ENCODE peak calls at places on chromosomes 11 and 22, in ten cellular contexts. O, N, P, E, U, B, J, G, M and K are unnamed samples.

GRCh38 chr11:69881467-69882269 is 62.5 kb upstream of the FGF3 start:
- DNase-seq in B (no peak), O (no peak), U (no peak), N (no peak), P (no peak), J (peak; percentile 75), G (no peak), M (no peak), E (no peak), K (no peak)

GRCh38 chr22:46896568-46897245 is 134.3 kb downstream of the TBC1D22A start:
- DNase-seq in M (no peak), U (no peak), O (no peak), J (no peak), E (no peak), N (no peak), B (no peak), P (no peak), G (no peak), K (no peak)

GRCh38 chr11:72072348-72072747 is 8.0 kb downstream of the NUMA1 start:
- DNase-seq in O (peak; percentile 33), M (no peak), N (no peak), P (no peak), J (peak; percentile 21), U (no peak), B (no peak), G (no peak), E (no peak), K (no peak)

GRCh38 chr11:78332174-78332866 is 85.3 kb downstream of the GAB2 start:
- DNase-seq in M (no peak), O (no peak), U (no peak), G (no peak), J (no peak), E (no peak), N (no peak), B (no peak), P (no peak), K (no peak)

GRCh38 chr11:122105009-122105828 is 10.8 kb downstream of the BLID start:
- DNase-seq in P (no peak), E (no peak), N (no peak), G (no peak), B (no peak), J (peak; percentile 24), O (no peak), U (peak; percentile 43), M (no peak), K (no peak)

GRCh38 chr11:129846508-129847335 is 31.1 kb downstream of the TMEM45B start:
- DNase-seq in G (no peak), J (no peak), O (peak; percentile 36), B (no peak), U (no peak), N (peak; percentile 24), P (no peak), M (no peak), E (no peak), K (no peak)

GRCh38 chr11:6599884-6600390 is 3.5 kb downstream of the RRP8 start:
- DNase-seq in E (peak; percentile 53), O (no peak), U (no peak), P (no peak), N (no peak), J (no peak), G (peak; percentile 1), B (no peak), M (no peak), K (no peak)

GRCh38 chr11:117809236-117810055 is 12.4 kb upstream of the DSCAML1 start:
- DNase-seq in P (no peak), U (peak; percentile 62), M (no peak), O (peak; percentile 70), B (peak; percentile 67), J (peak; percentile 87), G (peak; percentile 56), E (peak; percentile 83), N (peak; percentile 78), K (no peak)

GRCh38 chr11:113147249-113147648 is 167.1 kb upstream of the TTC12 start:
- DNase-seq in E (no peak), G (no peak), P (no peak), M (no peak), B (no peak), U (peak; percentile 89), N (no peak), O (no peak), J (peak; percentile 67), K (no peak)

GRCh38 chr11:130979386-130979972 is 63.2 kb upstream of the SNX19 start:
- DNase-seq in P (no peak), G (no peak), E (no peak), M (no peak), N (no peak), B (peak; percentile 3), U (no peak), J (peak; percentile 69), O (no peak), K (no peak)

GRCh38 chr22:49243965-49244364 is 583.7 kb downstream of the BRD1 start:
- DNase-seq in P (no peak), N (no peak), O (no peak), J (no peak), G (no peak), B (no peak), U (no peak), E (peak; percentile 28), M (no peak), K (peak; percentile 29)

GRCh38 chr11:125679397-125679796 is 1.2 kb downstream of the ACRV1 start:
- DNase-seq in M (no peak), P (no peak), O (no peak), N (no peak), B (no peak), J (no peak), G (no peak), U (no peak), E (no peak), K (no peak)

GRCh38 chr11:69416746-69417145 is 64.7 kb upstream of the LINC01488 start:
- DNase-seq in O (no peak), E (no peak), J (no peak), M (no peak), U (no peak), G (no peak), B (no peak), N (no peak), P (no peak), K (no peak)

GRCh38 chr11:96019810-96020747 is 96.2 kb upstream of the MTMR2 start:
- DNase-seq in O (no peak), G (no peak), M (no peak), U (no peak), B (no peak), P (no peak), E (no peak), N (no peak), J (no peak), K (no peak)

GRCh38 chr22:19958083-19959042 is 16.7 kb upstream of the TXNRD2 start:
- DNase-seq in M (no peak), N (no peak), O (no peak), J (no peak), P (no peak), B (no peak), U (no peak), E (no peak), G (no peak), K (no peak)

GRCh38 chr22:27995801-27996528 is 76.9 kb upstream of the PITPNB start:
- DNase-seq in B (no peak), O (peak; percentile 29), G (no peak), U (no peak), M (no peak), N (peak; percentile 6), E (no peak), P (no peak), J (no peak), K (no peak)

GRCh38 chr11:63698976-63699733 is 17.9 kb downstream of the RTN3 start:
- DNase-seq in B (no peak), O (no peak), J (peak; percentile 4), E (no peak), P (no peak), M (no peak), U (no peak), N (peak; percentile 18), G (no peak), K (no peak)

GRCh38 chr11:122103366-122103765 is 12.6 kb downstream of the BLID start:
- DNase-seq in P (no peak), U (no peak), J (no peak), M (no peak), G (no peak), N (no peak), B (no peak), O (no peak), E (no peak), K (no peak)

GRCh38 chr11:3879967-3880542 is 24.6 kb downstream of the STIM1 start:
- DNase-seq in G (no peak), M (no peak), B (no peak), J (no peak), N (no peak), O (peak; percentile 40), P (no peak), E (no peak), U (no peak), K (peak; percentile 79)

GRCh38 chr22:20062766-20063083 is 17.3 kb upstream of the DGCR8 start:
- DNase-seq in G (no peak), N (no peak), J (no peak), P (no peak), O (no peak), M (no peak), E (no peak), B (no peak), U (no peak), K (no peak)

GRCh38 chr11:3865388-3866193 is 10.1 kb downstream of the STIM1 start:
- DNase-seq in E (no peak), M (no peak), U (no peak), B (no peak), G (peak; percentile 20), O (no peak), N (no peak), P (no peak), J (no peak), K (no peak)

GRCh38 chr11:18907391-18907790 is 31.8 kb downstream of the MRGPRX1 start:
- DNase-seq in P (no peak), N (no peak), U (no peak), E (no peak), M (no peak), B (no peak), J (no peak), O (no peak), G (no peak), K (no peak)

GRCh38 chr22:37015587-37015878 is 3.7 kb downstream of the TST start:
- DNase-seq in P (no peak), E (no peak), B (no peak), O (no peak), N (peak; percentile 45), G (no peak), M (no peak), J (no peak), U (no peak), K (no peak)